ENCODE peak calls at places on chromosomes 2 and 18, in four cellular contexts. One of them, this sample, is unnamed.
A peak's percentile ranks its signal among the peaks of the same experiment; 100 is the strongest.

GRCh38 chr2:75155115-75155514 is 44.2 kb downstream of the TACR1 start:
- DNase-seq in neural progenitor cell: no peak
- DNase-seq in fibroblast of the conjunctiva: no peak
- DNase-seq in Calu3: no peak
- DNase-seq in this sample: no peak

GRCh38 chr18:59515147-59515546 is 156.1 kb upstream of the LMAN1 start:
- DNase-seq in neural progenitor cell: no peak
- DNase-seq in fibroblast of the conjunctiva: no peak
- DNase-seq in Calu3: no peak
- DNase-seq in this sample: no peak

GRCh38 chr2:80288576-80288975 is 16.0 kb downstream of the LRRTM1 start:
- DNase-seq in neural progenitor cell: peak; percentile 26
- DNase-seq in fibroblast of the conjunctiva: no peak
- DNase-seq in Calu3: no peak
- DNase-seq in this sample: no peak

GRCh38 chr2:24930768-24931167 is 10.7 kb upstream of the ADCY3 start:
- DNase-seq in neural progenitor cell: no peak
- DNase-seq in fibroblast of the conjunctiva: no peak
- DNase-seq in Calu3: no peak
- DNase-seq in this sample: no peak

GRCh38 chr2:173990970-173991819 is 26.0 kb upstream of the SP3 start:
- DNase-seq in neural progenitor cell: no peak
- DNase-seq in fibroblast of the conjunctiva: peak; percentile 86
- DNase-seq in Calu3: no peak
- DNase-seq in this sample: peak; percentile 86

GRCh38 chr2:110675679-110676078 is 2.2 kb downstream of the BUB1 start:
- DNase-seq in neural progenitor cell: no peak
- DNase-seq in fibroblast of the conjunctiva: no peak
- DNase-seq in Calu3: no peak
- DNase-seq in this sample: no peak

GRCh38 chr18:76348267-76349066 is 146.6 kb downstream of the ZNF516 start:
- DNase-seq in neural progenitor cell: peak; percentile 39
- DNase-seq in fibroblast of the conjunctiva: no peak
- DNase-seq in Calu3: no peak
- DNase-seq in this sample: no peak

GRCh38 chr2:113138428-113139322 is 11.3 kb downstream of the IL1RN start:
- DNase-seq in neural progenitor cell: peak; percentile 73
- DNase-seq in fibroblast of the conjunctiva: peak; percentile 57
- DNase-seq in Calu3: peak; percentile 77
- DNase-seq in this sample: no peak

GRCh38 chr2:162582357-162582798 is 238.4 kb downstream of the GCA start:
- DNase-seq in neural progenitor cell: no peak
- DNase-seq in fibroblast of the conjunctiva: no peak
- DNase-seq in Calu3: peak; percentile 63
- DNase-seq in this sample: no peak

GRCh38 chr2:84960157-84960506 is 10.8 kb upstream of the KCMF1 start:
- DNase-seq in neural progenitor cell: no peak
- DNase-seq in fibroblast of the conjunctiva: no peak
- DNase-seq in Calu3: no peak
- DNase-seq in this sample: peak; percentile 31

GRCh38 chr18:21865043-21865442 is 124.5 kb downstream of the MIB1 start:
- DNase-seq in neural progenitor cell: no peak
- DNase-seq in fibroblast of the conjunctiva: no peak
- DNase-seq in Calu3: no peak
- DNase-seq in this sample: no peak

GRCh38 chr18:25454270-25454659 is 102.3 kb upstream of the ZNF521 start:
- DNase-seq in neural progenitor cell: no peak
- DNase-seq in fibroblast of the conjunctiva: no peak
- DNase-seq in Calu3: no peak
- DNase-seq in this sample: no peak

GRCh38 chr2:200662727-200663126 is 76.9 kb downstream of the AOX1 start:
- DNase-seq in neural progenitor cell: no peak
- DNase-seq in fibroblast of the conjunctiva: peak; percentile 53
- DNase-seq in Calu3: peak; percentile 12
- DNase-seq in this sample: no peak

GRCh38 chr2:193584522-193584938 is 1389.8 kb upstream of the TMEFF2 start:
- DNase-seq in neural progenitor cell: peak; percentile 57
- DNase-seq in fibroblast of the conjunctiva: peak; percentile 4
- DNase-seq in Calu3: peak; percentile 15
- DNase-seq in this sample: no peak

GRCh38 chr18:48868468-48869466 is 82.0 kb downstream of the SMAD7 start:
- DNase-seq in neural progenitor cell: no peak
- DNase-seq in fibroblast of the conjunctiva: no peak
- DNase-seq in Calu3: peak; percentile 23
- DNase-seq in this sample: no peak

GRCh38 chr2:19973471-19973870 is 16.4 kb downstream of the WDR35 start:
- DNase-seq in neural progenitor cell: no peak
- DNase-seq in fibroblast of the conjunctiva: no peak
- DNase-seq in Calu3: no peak
- DNase-seq in this sample: no peak

GRCh38 chr2:10984418-10985130 is 72.8 kb downstream of the KCNF1 start:
- DNase-seq in neural progenitor cell: no peak
- DNase-seq in fibroblast of the conjunctiva: no peak
- DNase-seq in Calu3: no peak
- DNase-seq in this sample: no peak

GRCh38 chr2:239920616-239921365 is 104.4 kb downstream of the NDUFA10 start:
- DNase-seq in neural progenitor cell: no peak
- DNase-seq in fibroblast of the conjunctiva: no peak
- DNase-seq in Calu3: no peak
- DNase-seq in this sample: no peak

GRCh38 chr2:147026664-147027278 is 818.1 kb upstream of the ACVR2A start:
- DNase-seq in neural progenitor cell: no peak
- DNase-seq in fibroblast of the conjunctiva: no peak
- DNase-seq in Calu3: no peak
- DNase-seq in this sample: no peak

This sample was measured in tibial artery.